ENCODE peak calls at places on chromosomes 2 and 18, in eight cellular contexts. V is sigmoid colon, B is stomach, H is esophagus squamous epithelium, T is A549, Q is K562, O is vagina, R is right lobe of liver. L is an unnamed sample.

GRCh38 chr2:15788458-15789229 is 151.7 kb upstream of the MYCN start:
- DNase-seq in H (no peak), R (no peak), T (no peak), Q (no peak), B (no peak), O (no peak), V (no peak), L (no peak)

GRCh38 chr18:48294894-48295585 is 114.1 kb downstream of the ZBTB7C start:
- DNase-seq in V (no peak), Q (no peak), O (peak), T (no peak), R (no peak), H (no peak), B (no peak), L (no peak)

GRCh38 chr2:132669854-132670103 is 226 bp downstream of the LYPD1 start:
- DNase-seq in T (peak), B (no peak), R (no peak), Q (no peak), H (no peak), O (no peak), V (no peak), L (no peak)

GRCh38 chr2:96150007-96150406 is 4.8 kb upstream of the DUSP2 start:
- DNase-seq in H (no peak), T (no peak), O (no peak), B (no peak), R (no peak), V (peak), Q (no peak), L (no peak)

GRCh38 chr2:144886847-144887246 is 366.9 kb upstream of the ZEB2 start:
- DNase-seq in T (no peak), B (no peak), H (no peak), O (no peak), Q (no peak), R (peak), V (peak), L (no peak)

GRCh38 chr2:17869128-17869527 is 9.3 kb upstream of the KCNS3 start:
- DNase-seq in T (no peak), H (no peak), V (no peak), O (no peak), Q (no peak), R (no peak), B (no peak), L (no peak)

GRCh38 chr18:39675358-39675757 is 2109.8 kb upstream of the CELF4 start:
- DNase-seq in H (no peak), O (no peak), R (no peak), B (no peak), T (no peak), Q (no peak), V (no peak), L (no peak)

GRCh38 chr2:105734762-105735538 is 9.8 kb upstream of the NCK2 start:
- DNase-seq in H (no peak), O (no peak), V (no peak), R (no peak), T (no peak), B (no peak), Q (no peak), L (no peak)

GRCh38 chr18:68177807-68178702 is 536.9 kb downstream of the TMX3 start:
- DNase-seq in R (no peak), V (no peak), B (peak), T (no peak), O (no peak), H (no peak), Q (no peak), L (no peak)

GRCh38 chr2:169363570-169364150 is 1.3 kb upstream of the LRP2 start:
- DNase-seq in O (no peak), V (no peak), H (no peak), B (no peak), T (peak), R (peak), Q (peak), L (peak)

GRCh38 chr2:95292623-95293260 is 4.4 kb upstream of the KCNIP3 start:
- DNase-seq in R (no peak), T (no peak), V (no peak), B (no peak), O (no peak), H (no peak), Q (no peak), L (no peak)

GRCh38 chr2:173021939-173022371 is 53.7 kb upstream of the MAP3K20 start:
- DNase-seq in T (peak), R (no peak), O (no peak), Q (no peak), B (no peak), H (no peak), V (no peak), L (no peak)

GRCh38 chr2:134173338-134174016 is 80.4 kb upstream of the MGAT5 start:
- DNase-seq in R (no peak), O (no peak), Q (no peak), H (no peak), T (no peak), V (no peak), B (peak), L (no peak)

GRCh38 chr18:79387615-79388014 is 8.1 kb upstream of the NFATC1 start:
- DNase-seq in O (no peak), H (no peak), B (no peak), T (no peak), V (peak), R (no peak), Q (no peak), L (no peak)

GRCh38 chr2:161913865-161914264 is 160.2 kb downstream of the DPP4 start:
- DNase-seq in R (no peak), V (no peak), B (no peak), Q (no peak), O (no peak), T (no peak), H (no peak), L (no peak)

GRCh38 chr2:203463176-203463797 is 71.8 kb downstream of the RAPH1 start:
- DNase-seq in T (no peak), O (no peak), H (no peak), Q (no peak), B (no peak), R (no peak), V (no peak), L (no peak)

GRCh38 chr2:195590866-195591215 is 66.2 kb upstream of the SLC39A10 start:
- DNase-seq in R (no peak), V (no peak), B (no peak), T (no peak), O (no peak), Q (no peak), H (no peak), L (no peak)

GRCh38 chr2:118940486-118941120 is 1.4 kb upstream of the MARCO start:
- DNase-seq in B (no peak), Q (no peak), V (peak), R (no peak), H (no peak), O (no peak), T (no peak), L (no peak)

DNA sequence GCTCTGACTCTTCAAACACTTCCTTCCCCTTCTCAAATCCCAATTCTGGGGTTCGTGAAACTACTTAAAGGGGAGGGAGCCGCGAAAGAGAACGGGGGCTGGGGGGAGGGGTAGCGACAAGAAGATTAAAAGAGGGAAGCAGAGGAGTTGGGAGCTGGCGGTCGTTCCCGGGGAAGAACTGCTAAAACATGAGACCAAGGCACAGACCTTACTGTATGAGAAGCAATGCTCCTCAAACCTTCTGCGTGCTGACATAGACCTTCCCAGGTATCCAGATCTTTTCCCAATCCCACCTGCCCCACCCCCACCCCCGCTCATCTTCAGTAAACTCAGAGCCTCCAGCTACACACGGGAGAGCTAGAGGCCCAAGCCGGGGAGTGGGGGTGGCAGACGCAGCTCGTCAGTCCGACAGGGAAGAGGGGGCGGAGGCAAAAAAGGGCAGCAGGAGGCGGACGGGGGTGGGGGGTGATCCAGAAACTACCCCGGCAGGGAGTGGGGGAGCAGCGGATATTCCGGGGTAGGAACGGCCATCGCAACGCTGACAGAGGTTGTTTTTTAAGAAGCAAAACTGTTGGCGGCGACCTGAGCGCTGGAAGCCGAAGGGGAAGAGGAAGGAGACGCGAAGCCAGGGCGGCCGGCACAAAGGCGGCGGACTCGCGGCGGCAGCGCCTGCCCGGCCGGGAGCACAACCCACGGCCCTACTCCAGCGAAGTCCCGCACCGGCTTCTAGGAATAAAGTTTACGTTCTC is 987 bp downstream of the BAZ2B start:
- DNase-seq in Q (peak), O (no peak), R (peak), T (peak), B (peak), H (peak), V (peak), L (peak)
- TF ChIP-seq POLR2A in Q (peak), O (peak), R (peak), T (peak), B (no peak), H (peak), V (peak), L (peak)

GRCh38 chr18:76684265-76684664 is 138.1 kb upstream of the ZNF236 start:
- DNase-seq in T (no peak), H (no peak), O (no peak), B (no peak), V (no peak), Q (no peak), R (no peak), L (no peak)
- TF ChIP-seq POLR2A in T (no peak), H (no peak), O (no peak), B (no peak), V (no peak), Q (no peak), R (no peak), L (no peak)

DNA sequence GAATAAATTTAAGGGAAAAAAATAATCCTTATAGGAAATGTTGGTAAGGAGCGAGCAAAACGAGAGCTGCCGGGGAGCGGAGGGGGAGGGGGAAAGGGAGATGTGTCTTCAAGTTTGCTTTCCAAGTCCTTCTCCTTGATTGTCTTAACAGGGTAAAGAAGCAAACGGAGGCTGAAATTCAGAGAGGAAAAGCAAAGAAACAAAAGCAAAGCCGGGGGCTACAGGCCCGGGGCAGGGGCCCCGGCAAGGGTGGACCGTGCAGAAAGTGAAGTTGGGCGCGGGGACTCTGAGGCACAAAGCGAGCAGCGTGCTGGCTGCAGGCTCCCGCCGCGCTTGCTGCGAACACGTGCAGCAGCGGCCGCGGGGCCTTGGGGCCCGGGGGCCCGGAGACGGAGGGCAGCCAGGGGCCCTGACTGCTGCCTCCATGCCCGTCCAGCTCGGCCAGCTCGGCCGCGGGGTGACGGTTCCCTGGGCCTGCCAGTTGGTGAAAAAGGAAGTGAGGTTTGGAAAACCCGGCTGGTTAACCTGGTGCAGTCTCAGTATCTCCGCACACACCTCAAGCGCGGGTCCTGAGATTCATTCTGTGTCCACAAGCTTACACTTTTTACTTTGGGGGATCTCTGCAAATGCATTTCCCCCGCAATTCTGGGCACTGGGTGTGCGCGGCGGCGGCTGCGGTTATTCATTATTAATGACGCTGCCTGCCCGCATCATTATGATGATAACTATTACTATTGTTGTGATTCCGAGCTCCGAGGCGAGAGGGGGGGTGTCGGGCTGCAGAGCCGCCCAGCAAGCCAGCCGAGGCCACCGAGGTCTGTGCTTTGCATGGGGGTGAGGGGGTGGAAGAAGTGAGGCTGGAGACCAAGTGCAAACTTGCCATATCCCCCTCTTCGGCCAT is 4.0 kb downstream of the BCL11A start:
- DNase-seq in H (no peak), V (peak), Q (no peak), R (no peak), B (no peak), O (no peak), T (no peak), L (peak)
- TF ChIP-seq POLR2A in H (no peak), V (no peak), Q (no peak), R (no peak), B (no peak), O (no peak), T (no peak), L (no peak)

DNA sequence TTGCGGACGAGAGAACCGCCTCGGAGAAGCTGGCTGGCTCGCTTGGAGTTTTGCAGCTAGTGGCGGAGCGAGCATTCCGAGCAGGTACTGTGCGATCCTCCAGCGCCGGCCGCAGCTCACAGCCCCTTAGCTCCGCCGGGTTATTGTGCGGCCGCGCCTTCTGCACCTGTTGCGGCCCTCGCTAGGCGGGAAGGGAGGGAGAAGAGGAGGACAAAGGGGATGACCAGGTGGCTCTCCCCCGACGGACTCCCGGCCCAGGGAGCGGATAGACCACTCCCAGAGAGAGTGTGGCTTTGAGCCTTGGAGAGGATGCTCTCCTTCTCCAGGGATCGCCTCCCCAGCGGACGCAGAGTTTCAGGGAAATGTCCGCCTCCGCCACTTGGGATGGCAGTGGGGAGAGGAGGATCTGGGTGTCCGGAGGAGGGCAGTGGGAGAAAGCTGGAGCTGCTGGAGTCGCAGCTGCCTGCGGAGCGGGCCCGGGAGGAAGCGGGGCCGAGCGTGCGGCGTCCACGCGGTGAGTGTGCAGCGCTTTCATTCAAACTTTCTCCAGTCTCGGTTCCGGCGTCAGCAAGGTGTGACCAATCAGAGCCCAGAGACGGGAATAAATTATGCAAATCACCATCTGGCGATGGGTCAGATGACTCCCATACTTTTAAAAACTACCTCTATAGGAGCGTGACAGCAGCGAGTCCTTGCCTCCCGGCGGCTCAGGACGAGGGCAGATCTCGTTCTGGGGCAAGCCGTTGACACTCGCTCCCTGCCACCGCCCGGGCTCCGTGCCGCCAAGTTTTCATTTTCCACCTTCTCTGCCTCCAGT is at the start of gene LIPG:
- DNase-seq in B (peak), Q (peak), V (no peak), T (peak), H (no peak), O (no peak), R (peak), L (no peak)
- TF ChIP-seq POLR2A in B (no peak), Q (no peak), V (no peak), T (no peak), H (no peak), O (no peak), R (peak), L (no peak)

DNA sequence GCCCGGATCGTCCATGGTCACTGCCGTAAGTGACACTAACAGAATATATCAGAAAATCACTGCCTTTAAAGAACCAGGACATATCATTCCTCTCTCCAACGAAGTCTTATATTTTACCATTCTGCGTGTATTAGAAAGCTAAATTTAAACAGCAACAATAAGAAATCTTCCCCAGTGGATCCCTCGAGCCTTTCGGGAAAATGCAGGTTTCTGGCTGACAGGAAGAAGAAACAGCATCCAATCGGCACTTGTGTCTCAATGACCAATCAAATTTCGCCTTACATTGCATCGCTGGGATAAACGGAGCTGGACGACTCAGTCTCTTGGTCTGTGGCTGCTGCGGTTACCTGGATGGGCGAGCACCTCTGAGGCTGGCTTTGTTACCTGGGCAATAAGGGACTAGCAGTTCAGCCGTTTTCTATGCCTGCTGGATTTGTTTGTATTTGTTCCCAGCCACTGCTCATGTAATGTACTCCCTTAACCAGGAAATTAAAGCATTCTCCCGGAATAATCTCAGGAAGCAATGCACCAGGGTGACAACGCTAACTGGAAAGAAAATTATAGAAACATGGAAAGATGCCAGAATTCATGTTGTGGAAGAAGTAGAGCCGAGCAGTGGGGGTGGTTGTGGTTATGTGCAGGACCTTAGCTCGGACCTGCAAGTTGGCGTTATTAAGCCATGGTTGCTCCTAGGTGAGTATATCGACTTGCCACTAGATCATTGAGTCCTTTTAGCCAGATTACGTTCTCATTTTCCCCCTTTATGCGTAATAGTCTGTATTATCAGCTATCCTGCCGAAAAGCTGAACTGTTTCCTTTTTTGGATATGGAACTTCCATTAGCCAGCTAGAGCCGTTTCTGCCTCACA is at the start of gene DUSP19:
- DNase-seq in V (peak), O (no peak), Q (peak), T (peak), R (peak), H (no peak), B (peak), L (peak)
- TF ChIP-seq POLR2A in V (peak), O (peak), Q (peak), T (peak), R (peak), H (peak), B (peak), L (peak)

GRCh38 chr2:171630812-171631626 is 56.2 kb upstream of the DYNC1I2 start:
- DNase-seq in B (no peak), V (no peak), T (no peak), Q (no peak), O (no peak), R (no peak), H (no peak), L (peak)
- TF ChIP-seq POLR2A in B (no peak), V (no peak), T (no peak), Q (no peak), O (no peak), R (no peak), H (no peak), L (no peak)

DNA sequence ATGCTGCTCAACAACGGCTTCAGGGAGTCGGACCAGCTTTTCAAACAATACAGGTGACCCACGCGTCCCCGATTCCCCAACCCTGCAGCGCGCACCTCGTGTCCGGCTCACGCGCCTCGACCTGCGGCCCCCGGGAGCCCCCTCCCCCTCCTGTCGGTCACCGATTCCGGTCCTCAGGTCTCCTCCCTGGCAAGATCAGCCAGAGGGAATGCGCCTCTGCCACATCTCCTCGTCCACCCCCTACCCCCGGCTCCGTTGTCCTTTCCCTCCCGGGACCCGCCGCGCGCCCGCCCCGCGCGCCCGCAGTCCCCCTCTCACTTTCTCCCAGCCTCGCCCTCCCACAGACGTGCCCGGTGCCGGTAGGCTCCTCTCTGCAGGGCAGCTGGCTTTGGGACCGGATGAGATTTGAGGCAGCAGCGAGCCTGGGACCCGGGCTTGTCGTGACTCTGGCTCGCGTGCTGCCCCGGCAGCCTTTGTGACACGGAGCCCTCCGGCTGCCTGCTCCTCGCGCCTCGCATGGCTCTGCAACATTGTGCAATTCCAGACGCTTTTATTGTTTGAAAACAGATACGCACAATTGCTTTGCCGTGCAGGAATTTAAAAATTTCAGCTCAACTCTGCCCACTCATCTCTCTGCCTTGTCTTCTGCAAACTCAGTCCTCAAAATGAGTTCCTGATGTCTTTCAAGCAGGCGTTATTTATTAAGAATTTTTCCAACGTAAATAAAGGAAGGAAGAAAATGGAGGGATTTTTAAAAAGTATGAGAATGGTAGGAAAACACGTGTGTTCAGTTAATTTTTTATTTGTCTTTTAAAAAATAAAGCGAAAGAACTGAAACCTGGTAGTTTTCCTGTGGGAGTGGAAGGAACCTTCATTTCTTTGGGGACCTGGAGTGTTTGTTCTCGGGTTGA is 687 bp downstream of the TTC39C start:
- DNase-seq in R (peak), Q (no peak), O (no peak), B (peak), H (no peak), T (peak), V (peak), L (peak)
- TF ChIP-seq POLR2A in R (peak), Q (no peak), O (peak), B (no peak), H (peak), T (no peak), V (peak), L (no peak)

L was measured in erythroblast.